ENCODE peak calls at places on chromosome 13, in seven cellular contexts. I, W, S, J, C, M and A are unnamed samples.
A peak's percentile ranks its signal among the peaks of the same experiment; 100 is the strongest.

GRCh38 chr13:107644136-107644535 is 571.2 kb downstream of the LIG4 start:
- ATAC-seq in C (no peak), I (no peak), S (no peak), J (no peak), W (no peak), M (no peak), A (no peak)

GRCh38 chr13:23509781-23510543 is 60.2 kb upstream of the TNFRSF19 start:
- ATAC-seq in M (no peak), I (no peak), C (no peak), S (no peak), J (no peak), W (peak; percentile 44), A (no peak)

GRCh38 chr13:103101902-103102301 is 35.7 kb upstream of the SLC10A2 start:
- ATAC-seq in M (no peak), C (no peak), S (no peak), I (no peak), J (no peak), W (no peak), A (no peak)

GRCh38 chr13:53137777-53138176 is 109.2 kb downstream of the OLFM4 start:
- ATAC-seq in W (no peak), I (no peak), J (peak; percentile 17), S (no peak), C (no peak), M (no peak), A (no peak)

GRCh38 chr13:99275093-99275469 is 16.9 kb upstream of the GPR18 start:
- ATAC-seq in S (peak; percentile 92), J (no peak), C (peak; percentile 89), I (no peak), W (peak; percentile 51), M (peak; percentile 36), A (peak; percentile 77)

GRCh38 chr13:31049083-31049482 is 112.6 kb downstream of the HSPH1 start:
- ATAC-seq in M (no peak), S (no peak), C (no peak), J (no peak), W (no peak), I (no peak), A (no peak)

GRCh38 chr13:26185720-26186119 is 36.4 kb downstream of the RNF6 start:
- ATAC-seq in M (no peak), S (no peak), I (no peak), C (peak; percentile 2), J (peak; percentile 8), W (no peak), A (no peak)

GRCh38 chr13:41052441-41052840 is 8.9 kb upstream of the WBP4 start:
- ATAC-seq in I (peak; percentile 43), C (no peak), S (no peak), W (no peak), M (no peak), J (no peak), A (no peak)

GRCh38 chr13:95512957-95513356 is 39.6 kb upstream of the CLDN10 start:
- ATAC-seq in M (no peak), W (no peak), J (no peak), I (peak; percentile 56), C (no peak), S (no peak), A (no peak)

GRCh38 chr13:92224052-92224821 is 825.8 kb downstream of the GPC5 start:
- ATAC-seq in W (peak; percentile 97), J (peak; percentile 64), S (no peak), I (no peak), M (no peak), C (no peak), A (no peak)

GRCh38 chr13:28684257-28684656 is 25.3 kb downstream of the POMP start:
- ATAC-seq in C (peak; percentile 28), I (peak; percentile 17), W (no peak), M (no peak), S (peak; percentile 15), J (no peak), A (no peak)

GRCh38 chr13:50914848-50915247 is 5.3 kb downstream of the RNASEH2B start:
- ATAC-seq in S (peak; percentile 71), M (peak; percentile 25), J (no peak), I (no peak), W (no peak), C (peak; percentile 52), A (peak; percentile 77)

GRCh38 chr13:50594276-50594970 is 249.1 kb downstream of the DLEU7 start:
- ATAC-seq in W (no peak), S (peak; percentile 95), M (no peak), I (peak; percentile 54), J (no peak), C (peak; percentile 87), A (peak; percentile 70)

GRCh38 chr13:27522847-27523246 is 72.5 kb upstream of the MTIF3 start:
- ATAC-seq in J (no peak), C (no peak), I (no peak), M (no peak), W (no peak), S (no peak), A (no peak)

GRCh38 chr13:112561478-112561877 is 26.5 kb downstream of the TUBGCP3 start:
- ATAC-seq in M (no peak), S (no peak), C (no peak), W (no peak), I (no peak), J (no peak), A (no peak)

GRCh38 chr13:100510208-100510997 is 78.2 kb downstream of the GGACT start:
- ATAC-seq in S (no peak), I (no peak), W (no peak), C (no peak), J (no peak), M (no peak), A (no peak)

GRCh38 chr13:34179481-34179880 is 361.5 kb downstream of the RFC3 start:
- ATAC-seq in I (no peak), C (no peak), W (peak; percentile 39), M (no peak), J (no peak), S (no peak), A (no peak)

GRCh38 chr13:20526664-20527063 is 1.0 kb upstream of the CRYL1 start:
- ATAC-seq in C (no peak), W (peak; percentile 34), M (no peak), J (no peak), S (no peak), I (no peak), A (no peak)